ENCODE peak calls at places on chromosomes 13 and 19, in four cellular contexts. One of them, this sample, is unnamed.
A peak's percentile ranks its signal among the peaks of the same experiment; 100 is the strongest.

GRCh38 chr19:46023311-46023779 is 492 bp upstream of the PGLYRP1 start:
- DNase-seq in stomach: no peak
- DNase-seq in stimulated activated CD8-positive, alpha-beta memory T cell treated with anti-CD3 and anti-CD28 coated beads, Interleukin-2, amount 100 ng/mL, for 48 hours: no peak
- DNase-seq in heart left ventricle: no peak
- DNase-seq in this sample: no peak

GRCh38 chr19:15453091-15453498 is 3.3 kb upstream of the WIZ start:
- DNase-seq in stomach: no peak
- DNase-seq in heart left ventricle: peak; percentile 11
- DNase-seq in stimulated activated CD8-positive, alpha-beta memory T cell treated with anti-CD3 and anti-CD28 coated beads, Interleukin-2, amount 100 ng/mL, for 48 hours: no peak
- DNase-seq in this sample: no peak

GRCh38 chr13:37729876-37730275 is 131.3 kb upstream of the POSTN start:
- DNase-seq in heart left ventricle: no peak
- DNase-seq in stomach: no peak
- DNase-seq in stimulated activated CD8-positive, alpha-beta memory T cell treated with anti-CD3 and anti-CD28 coated beads, Interleukin-2, amount 100 ng/mL, for 48 hours: no peak
- DNase-seq in this sample: no peak

GRCh38 chr19:40908981-40909380 is 26.9 kb upstream of the CYP2A7 start:
- DNase-seq in stomach: no peak
- DNase-seq in heart left ventricle: peak; percentile 23
- DNase-seq in stimulated activated CD8-positive, alpha-beta memory T cell treated with anti-CD3 and anti-CD28 coated beads, Interleukin-2, amount 100 ng/mL, for 48 hours: no peak
- DNase-seq in this sample: no peak

GRCh38 chr13:114109646-114110045 is 22.8 kb downstream of the RASA3 start:
- DNase-seq in stomach: no peak
- DNase-seq in stimulated activated CD8-positive, alpha-beta memory T cell treated with anti-CD3 and anti-CD28 coated beads, Interleukin-2, amount 100 ng/mL, for 48 hours: no peak
- DNase-seq in heart left ventricle: no peak
- DNase-seq in this sample: no peak

GRCh38 chr13:36154567-36155231 is 23.5 kb upstream of the DCLK1 start:
- DNase-seq in stimulated activated CD8-positive, alpha-beta memory T cell treated with anti-CD3 and anti-CD28 coated beads, Interleukin-2, amount 100 ng/mL, for 48 hours: no peak
- DNase-seq in stomach: no peak
- DNase-seq in heart left ventricle: peak; percentile 18
- DNase-seq in this sample: no peak

GRCh38 chr13:20702945-20703784 is at the start of gene IL17D:
- DNase-seq in heart left ventricle: no peak
- DNase-seq in stomach: no peak
- DNase-seq in stimulated activated CD8-positive, alpha-beta memory T cell treated with anti-CD3 and anti-CD28 coated beads, Interleukin-2, amount 100 ng/mL, for 48 hours: no peak
- DNase-seq in this sample: no peak

GRCh38 chr19:17109962-17110598 is 34.5 kb downstream of the MYO9B start:
- DNase-seq in stomach: peak; percentile 45
- DNase-seq in heart left ventricle: peak; percentile 60
- DNase-seq in stimulated activated CD8-positive, alpha-beta memory T cell treated with anti-CD3 and anti-CD28 coated beads, Interleukin-2, amount 100 ng/mL, for 48 hours: peak; percentile 18
- DNase-seq in this sample: no peak

GRCh38 chr13:33757713-33758112 is 60.2 kb upstream of the RFC3 start:
- DNase-seq in stomach: no peak
- DNase-seq in stimulated activated CD8-positive, alpha-beta memory T cell treated with anti-CD3 and anti-CD28 coated beads, Interleukin-2, amount 100 ng/mL, for 48 hours: no peak
- DNase-seq in heart left ventricle: no peak
- DNase-seq in this sample: no peak

GRCh38 chr19:54339646-54340358 is 840 bp upstream of the LILRA4 start:
- DNase-seq in stomach: no peak
- DNase-seq in heart left ventricle: no peak
- DNase-seq in stimulated activated CD8-positive, alpha-beta memory T cell treated with anti-CD3 and anti-CD28 coated beads, Interleukin-2, amount 100 ng/mL, for 48 hours: no peak
- DNase-seq in this sample: no peak

GRCh38 chr19:17346109-17346671 is 8.8 kb downstream of the GTPBP3 start:
- DNase-seq in heart left ventricle: peak; percentile 74
- DNase-seq in stimulated activated CD8-positive, alpha-beta memory T cell treated with anti-CD3 and anti-CD28 coated beads, Interleukin-2, amount 100 ng/mL, for 48 hours: peak; percentile 64
- DNase-seq in stomach: peak; percentile 82
- DNase-seq in this sample: peak; percentile 84

GRCh38 chr19:47417746-47418594 is 1.4 kb downstream of the MEIS3 start:
- DNase-seq in stomach: no peak
- DNase-seq in stimulated activated CD8-positive, alpha-beta memory T cell treated with anti-CD3 and anti-CD28 coated beads, Interleukin-2, amount 100 ng/mL, for 48 hours: no peak
- DNase-seq in heart left ventricle: no peak
- DNase-seq in this sample: no peak

GRCh38 chr13:108269601-108270328 is at the start of gene TNFSF13B:
- DNase-seq in stimulated activated CD8-positive, alpha-beta memory T cell treated with anti-CD3 and anti-CD28 coated beads, Interleukin-2, amount 100 ng/mL, for 48 hours: peak; percentile 35
- DNase-seq in heart left ventricle: peak; percentile 36
- DNase-seq in stomach: peak; percentile 43
- DNase-seq in this sample: no peak

GRCh38 chr19:45668342-45668871 is 386 bp downstream of the GIPR start:
- DNase-seq in stimulated activated CD8-positive, alpha-beta memory T cell treated with anti-CD3 and anti-CD28 coated beads, Interleukin-2, amount 100 ng/mL, for 48 hours: no peak
- DNase-seq in heart left ventricle: no peak
- DNase-seq in stomach: peak; percentile 28
- DNase-seq in this sample: no peak

GRCh38 chr13:50942630-50943311 is 33.2 kb downstream of the RNASEH2B start:
- DNase-seq in stimulated activated CD8-positive, alpha-beta memory T cell treated with anti-CD3 and anti-CD28 coated beads, Interleukin-2, amount 100 ng/mL, for 48 hours: no peak
- DNase-seq in heart left ventricle: no peak
- DNase-seq in stomach: no peak
- DNase-seq in this sample: no peak

GRCh38 chr19:7869453-7869909 is 4.7 kb downstream of the PRR36 start:
- DNase-seq in stomach: peak; percentile 82
- DNase-seq in heart left ventricle: no peak
- DNase-seq in stimulated activated CD8-positive, alpha-beta memory T cell treated with anti-CD3 and anti-CD28 coated beads, Interleukin-2, amount 100 ng/mL, for 48 hours: peak; percentile 59
- DNase-seq in this sample: no peak

GRCh38 chr13:101424381-101425155 is 8.3 kb upstream of the NALCN start:
- DNase-seq in stimulated activated CD8-positive, alpha-beta memory T cell treated with anti-CD3 and anti-CD28 coated beads, Interleukin-2, amount 100 ng/mL, for 48 hours: no peak
- DNase-seq in heart left ventricle: no peak
- DNase-seq in stomach: no peak
- DNase-seq in this sample: no peak

GRCh38 chr19:7476941-7477494 is 11.8 kb downstream of the PEX11G start:
- DNase-seq in stimulated activated CD8-positive, alpha-beta memory T cell treated with anti-CD3 and anti-CD28 coated beads, Interleukin-2, amount 100 ng/mL, for 48 hours: no peak
- DNase-seq in stomach: no peak
- DNase-seq in heart left ventricle: no peak
- DNase-seq in this sample: no peak

GRCh38 chr19:372306-372890 is 27.8 kb upstream of the MIER2 start:
- DNase-seq in stimulated activated CD8-positive, alpha-beta memory T cell treated with anti-CD3 and anti-CD28 coated beads, Interleukin-2, amount 100 ng/mL, for 48 hours: no peak
- DNase-seq in heart left ventricle: peak; percentile 67
- DNase-seq in stomach: peak; percentile 31
- DNase-seq in this sample: no peak

GRCh38 chr19:375395-376110 is 31.0 kb upstream of the MIER2 start:
- DNase-seq in stimulated activated CD8-positive, alpha-beta memory T cell treated with anti-CD3 and anti-CD28 coated beads, Interleukin-2, amount 100 ng/mL, for 48 hours: no peak
- DNase-seq in stomach: no peak
- DNase-seq in heart left ventricle: no peak
- DNase-seq in this sample: no peak

GRCh38 chr19:9370747-9371619 is 8.2 kb downstream of the ZNF177 start:
- DNase-seq in heart left ventricle: no peak
- DNase-seq in stomach: no peak
- DNase-seq in stimulated activated CD8-positive, alpha-beta memory T cell treated with anti-CD3 and anti-CD28 coated beads, Interleukin-2, amount 100 ng/mL, for 48 hours: no peak
- DNase-seq in this sample: no peak

GRCh38 chr19:8473652-8474476 is 28.6 kb downstream of the PRAM1 start:
- DNase-seq in stomach: no peak
- DNase-seq in stimulated activated CD8-positive, alpha-beta memory T cell treated with anti-CD3 and anti-CD28 coated beads, Interleukin-2, amount 100 ng/mL, for 48 hours: no peak
- DNase-seq in heart left ventricle: no peak
- DNase-seq in this sample: no peak

This sample was measured in D721Med.